ENCODE peak calls at places on chromosomes 11 and 22, in nine cellular contexts. W, F, C, I, T, R, U, J and D are unnamed samples.
A peak's percentile ranks its signal among the peaks of the same experiment; 100 is the strongest.

GRCh38 chr11:36426226-36426848 is 83.7 kb downstream of the TRAF6 start:
- DNase-seq in U (no peak), W (no peak), C (no peak), F (no peak), T (no peak), R (no peak), J (no peak), I (no peak), D (no peak)

GRCh38 chr11:61551630-61552029 is 29.2 kb downstream of the SYT7 start:
- DNase-seq in U (no peak), I (no peak), J (peak; percentile 50), W (no peak), R (peak; percentile 31), F (peak; percentile 12), C (no peak), T (peak; percentile 25), D (peak; percentile 4)

GRCh38 chr11:102004220-102004619 is 43.0 kb upstream of the CFAP300 start:
- DNase-seq in U (no peak), I (no peak), R (no peak), C (no peak), F (no peak), W (no peak), J (no peak), T (no peak), D (no peak)

GRCh38 chr11:61495801-61496601 is 12.5 kb upstream of the LRRC10B start:
- DNase-seq in T (no peak), R (no peak), U (no peak), I (no peak), J (peak; percentile 61), C (no peak), W (no peak), F (no peak), D (no peak)

GRCh38 chr22:46057762-46058420 is 80.9 kb upstream of the WNT7B start:
- DNase-seq in I (no peak), J (no peak), C (no peak), T (peak; percentile 81), R (peak; percentile 84), F (no peak), W (no peak), U (no peak), D (no peak)

GRCh38 chr11:5476184-5476819 is 12.2 kb upstream of the OR52D1 start:
- DNase-seq in T (peak; percentile 75), U (peak; percentile 14), C (peak; percentile 48), J (peak; percentile 57), W (peak; percentile 73), F (peak; percentile 74), R (peak; percentile 63), I (peak; percentile 23), D (peak; percentile 8)

GRCh38 chr11:82195251-82195650 is 538.4 kb downstream of the FAM181B start:
- DNase-seq in R (no peak), F (no peak), C (no peak), J (no peak), I (no peak), W (no peak), U (no peak), T (no peak), D (no peak)

GRCh38 chr11:134571301-134571700 is 159.3 kb upstream of the B3GAT1 start:
- DNase-seq in W (no peak), U (no peak), C (no peak), R (no peak), F (no peak), I (no peak), J (no peak), T (no peak), D (no peak)

GRCh38 chr22:24975813-24976341 is 23.4 kb downstream of the KIAA1671 start:
- DNase-seq in U (no peak), W (peak; percentile 28), R (no peak), T (peak; percentile 39), F (no peak), C (no peak), J (no peak), I (no peak), D (no peak)

GRCh38 chr22:30561402-30562154 is 12.9 kb downstream of the GAL3ST1 start:
- DNase-seq in T (no peak), C (no peak), J (no peak), I (no peak), R (no peak), F (no peak), W (no peak), U (no peak), D (no peak)

GRCh38 chr11:75668508-75669297 is at the start of gene MAP6:
- DNase-seq in F (no peak), J (no peak), C (peak; percentile 36), R (peak; percentile 39), T (peak; percentile 31), U (no peak), I (no peak), W (peak; percentile 85), D (no peak)

GRCh38 chr22:25377699-25378098 is 158.3 kb downstream of the CRYBB2 start:
- DNase-seq in T (no peak), C (no peak), J (no peak), R (no peak), U (no peak), I (no peak), F (no peak), W (no peak), D (no peak)

GRCh38 chr11:123469586-123469985 is 39.5 kb downstream of the GRAMD1B start:
- DNase-seq in F (no peak), T (no peak), W (no peak), I (no peak), U (no peak), R (no peak), J (no peak), C (no peak), D (no peak)

GRCh38 chr11:102410382-102410784 is 42.2 kb downstream of the TMEM123 start:
- DNase-seq in T (peak; percentile 33), R (no peak), I (no peak), J (peak; percentile 62), F (peak; percentile 41), U (no peak), W (no peak), C (no peak), D (no peak)

GRCh38 chr11:15327786-15328231 is 213.1 kb downstream of the INSC start:
- DNase-seq in I (peak; percentile 34), R (peak; percentile 3), F (peak; percentile 21), T (peak; percentile 44), J (peak; percentile 51), U (peak; percentile 20), W (peak; percentile 88), C (peak; percentile 49), D (no peak)

GRCh38 chr11:132992838-132993680 is 539.2 kb downstream of the OPCML start:
- DNase-seq in J (peak; percentile 4), R (no peak), F (peak; percentile 23), W (peak; percentile 73), U (no peak), T (no peak), C (no peak), I (peak; percentile 18), D (no peak)

GRCh38 chr22:49775191-49776052 is 52.3 kb downstream of the BRD1 start:
- DNase-seq in U (no peak), F (no peak), R (no peak), C (no peak), T (no peak), W (no peak), J (no peak), I (no peak), D (no peak)

GRCh38 chr11:7057641-7058040 is 31.2 kb upstream of the RBMXL2 start:
- DNase-seq in I (no peak), C (no peak), F (no peak), J (no peak), R (no peak), W (no peak), U (no peak), T (peak; percentile 12), D (no peak)

GRCh38 chr11:71477637-71478011 is 24.6 kb downstream of the NADSYN1 start:
- DNase-seq in W (peak; percentile 68), U (no peak), F (no peak), J (no peak), I (no peak), C (no peak), R (no peak), T (no peak), D (no peak)

DNA sequence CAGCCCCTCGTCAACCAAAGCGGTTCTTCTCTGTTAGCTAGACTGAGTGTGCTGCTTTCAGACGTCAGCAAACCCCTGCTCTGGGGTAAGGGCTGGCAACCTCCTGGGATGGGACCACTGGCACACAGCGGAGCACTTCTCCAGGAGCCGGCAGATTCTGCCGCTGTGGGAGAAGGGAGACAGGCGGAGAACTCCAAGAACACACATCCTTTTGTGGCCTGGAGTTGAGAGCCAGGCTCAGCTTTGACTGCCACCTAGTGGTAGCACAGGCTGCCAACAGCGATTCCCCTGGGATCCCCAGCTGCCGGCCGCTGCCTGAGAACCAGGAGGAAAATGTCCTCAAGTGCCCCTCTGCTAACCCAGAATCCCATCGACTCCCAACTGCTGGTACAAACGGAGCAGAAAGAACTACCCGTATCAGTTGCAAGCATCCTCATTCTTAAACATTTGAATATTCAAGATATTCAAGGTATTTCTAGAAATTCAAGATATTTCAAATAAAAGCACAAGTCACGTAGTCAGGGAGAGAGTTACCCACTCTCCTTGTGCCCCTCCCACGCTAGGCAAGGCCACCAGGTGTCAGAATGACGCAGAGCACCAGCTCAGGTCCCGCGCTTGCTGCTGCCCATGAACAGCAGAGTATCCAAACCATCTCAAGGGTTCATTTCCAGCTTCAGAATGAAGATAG is 4.9 kb downstream of the LTO1 start:
- DNase-seq in F (peak; percentile 92), C (peak; percentile 86), T (peak; percentile 93), W (peak; percentile 92), J (peak; percentile 84), R (peak; percentile 93), I (peak; percentile 78), U (peak; percentile 42), D (peak; percentile 42)
- TF ChIP-seq CTCF in F (peak; percentile 97), C (peak; percentile 95), T (peak; percentile 96), W (peak; percentile 92), J (peak; percentile 94), R (peak; percentile 98), I (peak; percentile 97), U (peak; percentile 95), D (peak; percentile 97)

GRCh38 chr11:9651899-9652748 is 11.8 kb upstream of the SWAP70 start:
- DNase-seq in I (no peak), T (no peak), R (no peak), C (peak; percentile 52), W (no peak), U (no peak), F (no peak), J (no peak), D (no peak)
- H3K4me3 ChIP-seq in I (no peak overlapping the region), T (no peak overlapping the region), R (no peak overlapping the region), C (no peak overlapping the region), W (no peak overlapping the region), U (no peak overlapping the region), F (no peak overlapping the region), J (no peak overlapping the region), D (no peak overlapping the region)

DNA sequence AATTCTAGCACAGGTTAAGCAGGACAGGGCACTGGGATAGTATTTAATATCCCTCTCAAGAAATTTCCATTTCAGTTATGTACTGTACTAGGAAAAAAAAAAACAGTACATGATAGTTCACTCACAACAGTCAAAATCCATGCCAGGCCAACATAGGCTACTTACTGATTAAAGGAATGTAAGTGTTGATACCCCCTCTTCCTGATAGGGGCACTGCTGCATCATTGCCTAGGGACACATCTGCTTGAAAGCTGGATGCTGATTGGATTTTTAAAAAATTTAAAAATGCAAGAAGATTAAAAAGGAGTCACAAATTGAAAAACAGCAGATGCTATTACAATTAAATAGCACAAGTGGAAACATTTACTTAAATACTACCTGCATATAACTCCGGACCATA is 43.4 kb downstream of the APOL5 start:
- DNase-seq in F (peak; percentile 57), W (no peak), C (peak; percentile 11), T (peak; percentile 30), J (peak; percentile 24), U (no peak), I (no peak), R (peak; percentile 9), D (no peak)
- TF ChIP-seq CTCF in F (peak; percentile 49), W (peak; percentile 47), C (no peak), T (no peak), J (peak; percentile 30), U (no peak), I (peak; percentile 52), R (peak; percentile 45), D (peak; percentile 29)

GRCh38 chr11:31799794-31800397 is 11.2 kb downstream of the PAX6 start:
- DNase-seq in R (no peak), F (no peak), W (peak; percentile 27), J (no peak), U (no peak), C (no peak), T (no peak), I (no peak), D (no peak)
- H3K4me3 ChIP-seq in R (no peak overlapping the region), F (no peak overlapping the region), W (peak overlapping the region; percentile 39), J (no peak overlapping the region), U (no peak overlapping the region), C (no peak overlapping the region), T (no peak overlapping the region), I (peak overlapping the region; percentile 18), D (no peak overlapping the region)